ENCODE peak calls at places on chromosomes 3 and 15, in six cellular contexts. P, G, E, K, M and C are unnamed samples.

GRCh38 chr3:120568624-120569023 is 27.5 kb upstream of the NDUFB4 start:
- DNase-seq in P (no peak), G (no peak), E (no peak), K (no peak), M (no peak), C (no peak)

GRCh38 chr3:39644176-39644575 is 165.2 kb upstream of the MYRIP start:
- DNase-seq in P (no peak), G (no peak), E (no peak), K (no peak), M (no peak), C (no peak)

GRCh38 chr3:21562225-21562624 is 188.8 kb downstream of the ZNF385D start:
- DNase-seq in P (no peak), G (no peak), E (no peak), K (no peak), M (no peak), C (no peak)

GRCh38 chr15:81091889-81092558 is 42.0 kb upstream of the CFAP161 start:
- DNase-seq in P (no peak), G (no peak), E (peak; percentile 36), K (no peak), M (no peak), C (no peak)

GRCh38 chr3:184716652-184717607 is 5.1 kb upstream of the MAGEF1 start:
- DNase-seq in P (peak; percentile 67), G (no peak), E (no peak), K (no peak), M (no peak), C (no peak)

GRCh38 chr15:57112178-57112577 is 193.7 kb downstream of the TCF12 start:
- DNase-seq in P (peak; percentile 44), G (no peak), E (no peak), K (no peak), M (no peak), C (no peak)

GRCh38 chr3:38165722-38166387 is 518 bp downstream of the OXSR1 start:
- DNase-seq in P (peak; percentile 58), G (no peak), E (no peak), K (peak; percentile 78), M (peak; percentile 29), C (no peak)

GRCh38 chr15:61480863-61481262 is 251.8 kb upstream of the RORA start:
- DNase-seq in P (no peak), G (no peak), E (no peak), K (no peak), M (no peak), C (no peak)

GRCh38 chr3:150545419-150546225 is 674 bp downstream of the SERP1 start:
- DNase-seq in P (peak; percentile 43), G (no peak), E (no peak), K (peak; percentile 57), M (peak; percentile 71), C (no peak)

GRCh38 chr3:196399485-196399945 is 32.7 kb downstream of the UBXN7 start:
- DNase-seq in P (no peak), G (no peak), E (no peak), K (no peak), M (no peak), C (no peak)

GRCh38 chr3:127050733-127051132 is 67.8 kb downstream of the PLXNA1 start:
- DNase-seq in P (no peak), G (no peak), E (no peak), K (no peak), M (no peak), C (peak; percentile 47)

GRCh38 chr15:91970142-91970541 is 116.6 kb downstream of the SLCO3A1 start:
- DNase-seq in P (no peak), G (no peak), E (no peak), K (peak; percentile 59), M (peak; percentile 6), C (no peak)

GRCh38 chr3:33833408-33834116 is 35.1 kb downstream of the PDCD6IP start:
- DNase-seq in P (peak; percentile 51), G (no peak), E (no peak), K (no peak), M (no peak), C (no peak)

GRCh38 chr3:165983284-165983683 is 146.1 kb upstream of the BCHE start:
- DNase-seq in P (peak; percentile 45), G (no peak), E (no peak), K (no peak), M (no peak), C (no peak)

GRCh38 chr3:65230251-65231140 is 542.7 kb upstream of the ADAMTS9 start:
- DNase-seq in P (no peak), G (no peak), E (no peak), K (no peak), M (no peak), C (no peak)

GRCh38 chr15:65743637-65744252 is 48.3 kb downstream of the DENND4A start:
- DNase-seq in P (no peak), G (no peak), E (no peak), K (no peak), M (no peak), C (no peak)

GRCh38 chr3:127158614-127159221 is 34.2 kb upstream of the PRR23E start:
- DNase-seq in P (peak; percentile 73), G (peak; percentile 81), E (no peak), K (no peak), M (no peak), C (peak; percentile 52)

GRCh38 chr15:74889390-74889881 is 406 bp upstream of the MPI start:
- DNase-seq in P (peak; percentile 69), G (peak; percentile 39), E (peak; percentile 52), K (no peak), M (no peak), C (peak; percentile 73)

GRCh38 chr15:74888716-74889115 is 1.1 kb upstream of the MPI start:
- DNase-seq in P (no peak), G (no peak), E (no peak), K (no peak), M (no peak), C (no peak)

GRCh38 chr15:74892313-74892712 is 2.5 kb downstream of the MPI start:
- DNase-seq in P (no peak), G (no peak), E (no peak), K (peak; percentile 64), M (no peak), C (no peak)

GRCh38 chr15:74891469-74891868 is 1.6 kb downstream of the MPI start:
- DNase-seq in P (no peak), G (no peak), E (no peak), K (peak; percentile 92), M (no peak), C (no peak)

DNA sequence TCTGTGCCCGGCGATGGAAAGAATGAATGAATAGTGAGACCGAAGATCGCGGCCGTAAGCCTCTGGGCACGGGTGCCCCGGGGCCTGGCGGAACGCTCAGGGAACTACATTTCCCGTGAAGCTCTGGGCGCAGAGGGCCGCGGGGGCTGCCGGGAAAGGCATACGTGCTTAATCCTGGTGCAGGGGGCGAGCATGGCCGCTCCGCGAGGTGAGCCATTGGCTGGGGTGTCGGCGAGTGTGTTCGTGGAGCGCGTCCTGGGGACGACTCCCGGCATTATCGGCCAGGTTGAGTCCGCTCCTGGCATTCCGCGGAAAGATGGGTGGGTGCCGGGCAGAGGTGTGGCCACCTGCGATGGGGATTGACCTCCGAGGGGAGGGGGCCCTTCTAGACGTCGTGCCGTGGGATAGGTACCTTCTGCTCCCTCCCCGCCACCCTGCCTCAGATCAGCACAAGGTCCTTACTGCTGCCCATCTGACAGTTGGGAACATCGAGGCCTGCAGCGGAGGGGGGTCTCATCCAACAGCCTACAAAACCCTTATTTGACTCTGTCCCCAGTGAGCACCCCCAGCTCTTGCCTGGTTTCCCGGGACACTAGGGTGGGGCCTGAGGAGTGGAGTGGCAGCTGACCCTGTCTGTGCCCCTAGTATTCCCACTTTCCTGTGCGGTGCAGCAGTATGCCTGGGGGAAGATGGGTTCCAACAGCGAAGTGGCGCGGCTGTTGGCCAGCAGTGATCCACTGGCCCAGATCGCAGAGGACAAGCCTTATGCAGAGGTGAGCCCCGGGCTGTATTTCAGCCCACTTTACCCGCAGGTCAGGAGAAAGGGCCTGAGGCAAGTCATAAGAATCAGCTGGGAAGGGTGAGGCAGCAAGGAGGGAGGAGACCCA is at the start of gene MPI:
- DNase-seq in P (peak; percentile 96), G (peak; percentile 88), E (peak; percentile 91), K (peak; percentile 93), M (peak; percentile 87), C (peak; percentile 94)
- TF ChIP-seq CTCF in P (no peak), G (no peak), E (no peak), K (no peak), M (no peak), C (no peak)

GRCh38 chr3:31724144-31724543 is 191.4 kb downstream of the STT3B start:
- DNase-seq in P (peak; percentile 78), G (no peak), E (no peak), K (no peak), M (no peak), C (no peak)

GRCh38 chr3:31725568-31725967 is 192.8 kb downstream of the STT3B start:
- DNase-seq in P (no peak), G (no peak), E (no peak), K (no peak), M (no peak), C (no peak)

GRCh38 chr3:31721709-31722108 is 189.0 kb downstream of the STT3B start:
- DNase-seq in P (no peak), G (no peak), E (no peak), K (no peak), M (no peak), C (no peak)

GRCh38 chr3:31725976-31726375 is 193.3 kb downstream of the STT3B start:
- DNase-seq in P (no peak), G (no peak), E (no peak), K (no peak), M (no peak), C (no peak)

DNA sequence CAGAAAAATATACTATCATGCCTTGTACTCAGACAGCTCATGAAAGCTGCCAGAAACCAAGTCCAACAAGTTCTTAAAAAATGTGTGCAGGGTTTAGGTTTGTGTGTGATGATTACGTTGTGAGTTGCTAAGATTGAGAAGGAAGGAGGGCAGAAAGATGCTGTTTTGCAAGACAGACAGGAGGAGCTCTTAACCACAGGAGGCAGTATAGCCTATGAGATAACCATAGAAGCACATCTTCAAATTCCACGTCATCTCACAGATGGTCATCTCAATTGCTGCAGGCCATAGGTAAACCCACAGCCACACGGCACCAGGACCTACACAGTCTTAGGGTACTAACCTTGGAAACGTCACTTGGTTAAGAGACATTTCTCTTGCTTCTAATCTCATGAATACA is 192.0 kb downstream of the STT3B start:
- DNase-seq in P (peak; percentile 69), G (no peak), E (no peak), K (no peak), M (peak; percentile 65), C (no peak)
- TF ChIP-seq CTCF in P (peak; percentile 53), G (no peak), E (peak; percentile 53), K (no peak), M (peak; percentile 81), C (peak; percentile 5)

GRCh38 chr3:121883507-121883906 is 10.7 kb upstream of the SLC15A2 start:
- DNase-seq in P (peak; percentile 68), G (no peak), E (peak; percentile 24), K (no peak), M (peak; percentile 42), C (no peak)
- TF ChIP-seq CTCF in P (peak; percentile 73), G (peak; percentile 65), E (peak; percentile 36), K (no peak), M (peak; percentile 87), C (peak; percentile 44)

DNA sequence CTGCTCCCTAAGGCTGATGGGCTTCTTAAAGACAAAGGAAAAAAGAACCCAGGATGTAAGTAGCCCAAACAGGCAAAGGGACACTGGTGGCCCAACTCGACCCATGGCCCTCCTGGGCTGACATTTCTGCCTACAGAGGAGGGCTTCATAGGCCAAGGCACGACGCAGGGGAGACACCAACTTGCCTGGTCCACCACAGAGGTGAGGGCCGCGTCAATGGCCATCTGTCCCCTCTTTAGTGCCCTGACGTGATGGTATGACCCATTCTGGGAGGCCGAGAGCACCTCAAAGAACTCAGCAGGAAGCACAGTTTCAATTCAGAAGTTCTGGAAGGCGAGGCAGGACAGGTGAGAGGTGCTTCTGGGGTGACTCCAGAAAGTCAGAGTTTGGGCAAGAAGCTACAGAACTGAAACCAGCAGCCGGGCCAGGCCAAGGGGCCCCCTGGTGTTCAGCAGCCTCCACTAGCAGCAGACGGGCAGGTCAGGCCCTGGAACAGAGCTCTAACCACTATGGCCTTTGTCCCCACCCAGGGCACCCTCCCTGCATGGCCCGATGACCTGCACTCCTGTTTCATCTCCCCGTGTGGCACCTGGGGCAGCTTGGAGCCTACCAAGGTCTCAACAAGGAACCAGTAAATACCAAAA is 45.1 kb downstream of the HMCES start:
- DNase-seq in P (no peak), G (no peak), E (peak; percentile 26), K (peak; percentile 71), M (peak; percentile 48), C (no peak)
- TF ChIP-seq CTCF in P (no peak), G (no peak), E (peak; percentile 36), K (peak; percentile 21), M (peak; percentile 62), C (peak; percentile 17)